ENCODE peak calls at places on chromosomes 7 and 10, in nine cellular contexts. Y is activated naive CD4-positive, alpha-beta T cell treated with anti-CD3 and anti-CD28 coated beads, Interleukin-2, amount 50 U/mL, for 72 hours; P is GOT3; S is AG09319; J is nephron progenitor cell; U is stimulated activated CD4-positive, alpha-beta T cell treated with anti-CD3 and anti-CD28 coated beads, Interleukin-4, amount 100 ng/mL, for 1 hour; W is hypothalamus; X is cerebellar cortex; T is KBM-7. L is an unnamed sample.

GRCh38 chr7:37000514-37000913 is 276.2 kb upstream of the AOAH start:
- DNase-seq in J (no peak), T (no peak), S (no peak), X (no peak), W (no peak), Y (no peak), P (no peak), U (no peak), L (no peak)

GRCh38 chr7:46109447-46109846 is 188.4 kb upstream of the IGFBP3 start:
- DNase-seq in U (no peak), P (no peak), J (no peak), X (no peak), T (no peak), Y (no peak), S (no peak), W (no peak), L (no peak)

GRCh38 chr7:6637544-6638229 is 569 bp downstream of the ZNF316 start:
- DNase-seq in J (peak; percentile 66), T (peak; percentile 74), W (no peak), S (no peak), X (no peak), P (no peak), Y (peak; percentile 60), U (peak; percentile 61), L (peak; percentile 98)

GRCh38 chr7:45653209-45653907 is 79.2 kb downstream of the ADCY1 start:
- DNase-seq in Y (no peak), W (no peak), U (no peak), J (no peak), S (no peak), P (no peak), X (no peak), T (no peak), L (no peak)

GRCh38 chr10:69088801-69089501 is 1.0 kb downstream of the SRGN start:
- DNase-seq in W (no peak), P (no peak), S (no peak), T (peak; percentile 69), U (no peak), X (no peak), Y (peak; percentile 43), J (no peak), L (no peak)

GRCh38 chr10:79049931-79050895 is 18.6 kb upstream of the ZMIZ1 start:
- DNase-seq in U (no peak), J (no peak), W (no peak), S (no peak), T (no peak), Y (no peak), P (no peak), X (no peak), L (peak; percentile 80)

GRCh38 chr7:100827330-100828226 is at the start of gene EPHB4:
- DNase-seq in Y (no peak), U (peak; percentile 13), X (peak; percentile 75), T (peak; percentile 92), W (no peak), S (peak; percentile 70), P (no peak), J (peak; percentile 91), L (peak; percentile 94)

GRCh38 chr7:74101061-74101681 is 17.6 kb downstream of the LIMK1 start:
- DNase-seq in W (no peak), U (no peak), S (no peak), Y (no peak), T (no peak), J (no peak), P (no peak), X (no peak), L (no peak)

GRCh38 chr10:100625821-100626220 is 90.1 kb downstream of the HIF1AN start:
- DNase-seq in X (no peak), Y (no peak), W (no peak), S (no peak), J (peak; percentile 34), U (no peak), T (no peak), P (no peak), L (no peak)